ENCODE peak calls at places on chromosomes 5 and 9, in seven cellular contexts. U, B, L, T, I, Z and X are unnamed samples.

GRCh38 chr5:11683666-11684065 is 220.6 kb downstream of the CTNND2 start:
- DNase-seq in U (no peak), B (no peak), L (peak), T (no peak), I (no peak), Z (no peak), X (peak)

GRCh38 chr9:123724211-123724831 is 205.6 kb downstream of the DENND1A start:
- DNase-seq in U (no peak), B (peak), L (no peak), T (no peak), I (no peak), Z (peak), X (no peak)

GRCh38 chr5:25862276-25862675 is 1176.1 kb downstream of the CDH9 start:
- DNase-seq in U (no peak), B (no peak), L (no peak), T (no peak), I (no peak), Z (peak), X (no peak)

GRCh38 chr9:13778486-13779110 is 499.1 kb upstream of the MPDZ start:
- DNase-seq in U (no peak), B (peak), L (no peak), T (no peak), I (no peak), Z (no peak), X (no peak)

GRCh38 chr9:110141118-110141797 is 66.7 kb downstream of the C9orf152 start:
- DNase-seq in U (no peak), B (peak), L (no peak), T (peak), I (no peak), Z (peak), X (peak)

GRCh38 chr5:141960449-141961323 is 2.7 kb upstream of the PCDH12 start:
- DNase-seq in U (peak), B (peak), L (peak), T (peak), I (peak), Z (peak), X (peak)

GRCh38 chr5:116273458-116274242 is 188.8 kb downstream of the COMMD10 start:
- DNase-seq in U (no peak), B (peak), L (no peak), T (no peak), I (no peak), Z (no peak), X (no peak)

GRCh38 chr9:31730398-31730797 is 654.0 kb upstream of the ACO1 start:
- DNase-seq in U (no peak), B (no peak), L (no peak), T (no peak), I (no peak), Z (no peak), X (no peak)

GRCh38 chr5:179326176-179326997 is 18.9 kb downstream of the ADAMTS2 start:
- DNase-seq in U (peak), B (peak), L (peak), T (peak), I (no peak), Z (no peak), X (peak)

GRCh38 chr9:132849168-132849831 is 28.8 kb downstream of the AK8 start:
- DNase-seq in U (no peak), B (no peak), L (no peak), T (no peak), I (no peak), Z (no peak), X (no peak)

GRCh38 chr9:117002686-117003085 is 315.6 kb downstream of the TRIM32 start:
- DNase-seq in U (no peak), B (no peak), L (no peak), T (no peak), I (no peak), Z (no peak), X (no peak)

GRCh38 chr9:107492381-107492780 is 2.8 kb upstream of the KLF4 start:
- DNase-seq in U (no peak), B (no peak), L (no peak), T (no peak), I (no peak), Z (no peak), X (no peak)

GRCh38 chr9:113164536-113165300 is 13.9 kb downstream of the SLC31A2 start:
- DNase-seq in U (no peak), B (peak), L (no peak), T (peak), I (no peak), Z (no peak), X (no peak)

GRCh38 chr5:138536665-138537315 is 6.2 kb downstream of the ETF1 start:
- DNase-seq in U (no peak), B (no peak), L (no peak), T (no peak), I (no peak), Z (peak), X (no peak)

GRCh38 chr9:35385042-35385441 is 104.9 kb upstream of the RUSC2 start:
- DNase-seq in U (no peak), B (peak), L (no peak), T (no peak), I (no peak), Z (peak), X (no peak)

GRCh38 chr5:126680215-126680817 is 79.6 kb downstream of the PHAX start:
- DNase-seq in U (no peak), B (peak), L (no peak), T (no peak), I (no peak), Z (no peak), X (no peak)

GRCh38 chr5:9241459-9241858 is 304.4 kb downstream of the SEMA5A start:
- DNase-seq in U (no peak), B (no peak), L (no peak), T (no peak), I (no peak), Z (no peak), X (no peak)

GRCh38 chr9:136541179-136541578 is 4.7 kb downstream of the NOTCH1 start:
- DNase-seq in U (no peak), B (no peak), L (no peak), T (no peak), I (no peak), Z (no peak), X (no peak)

GRCh38 chr9:130579738-130580463 is 524 bp downstream of the FUBP3 start:
- DNase-seq in U (no peak), B (no peak), L (no peak), T (no peak), I (no peak), Z (no peak), X (no peak)

GRCh38 chr5:61030163-61030482 is 85.1 kb downstream of the NDUFAF2 start:
- DNase-seq in U (no peak), B (peak), L (no peak), T (no peak), I (no peak), Z (no peak), X (no peak)

GRCh38 chr9:108382267-108382666 is 473.5 kb downstream of the ACTL7B start:
- DNase-seq in U (no peak), B (no peak), L (no peak), T (no peak), I (no peak), Z (no peak), X (no peak)

GRCh38 chr5:77839691-77840090 is 63.6 kb upstream of the TBCA start:
- DNase-seq in U (no peak), B (no peak), L (no peak), T (no peak), I (no peak), Z (no peak), X (no peak)

GRCh38 chr5:177430146-177430951 is 3.9 kb downstream of the GRK6 start:
- DNase-seq in U (peak), B (no peak), L (no peak), T (no peak), I (no peak), Z (no peak), X (peak)

GRCh38 chr5:143594913-143595818 is 191.7 kb upstream of the NR3C1 start:
- DNase-seq in U (no peak), B (peak), L (no peak), T (no peak), I (no peak), Z (peak), X (no peak)

GRCh38 chr9:95936579-95937075 is 61.1 kb downstream of the ERCC6L2 start:
- DNase-seq in U (no peak), B (no peak), L (no peak), T (no peak), I (no peak), Z (no peak), X (no peak)

GRCh38 chr5:130032807-130033206 is 128.5 kb downstream of the CHSY3 start:
- DNase-seq in U (no peak), B (no peak), L (peak), T (no peak), I (no peak), Z (no peak), X (peak)

DNA sequence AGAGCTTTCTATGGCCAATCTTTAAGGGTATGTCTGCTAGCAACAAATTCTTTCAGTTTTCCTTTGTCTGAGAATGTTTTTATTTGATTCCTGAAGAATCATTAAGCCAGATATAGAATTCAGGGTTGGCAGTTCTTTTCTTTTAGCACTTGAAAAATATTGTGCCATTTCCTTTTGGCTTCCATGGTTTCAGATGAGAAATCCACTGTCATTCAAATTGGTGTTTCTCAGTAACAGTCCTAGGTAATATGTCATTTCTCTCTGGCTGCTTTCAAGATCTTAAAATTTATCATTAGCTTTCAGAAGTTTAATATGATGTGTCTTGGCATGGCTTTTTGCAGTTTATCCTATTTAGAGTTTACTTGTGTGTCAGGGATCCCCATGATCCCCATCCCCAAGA is 67.7 kb downstream of the TEX10 start:
- DNase-seq in U (no peak), B (no peak), L (no peak), T (no peak), I (no peak), Z (no peak), X (no peak)
- TF ChIP-seq POLR2A in U (no peak), B (no peak), L (no peak), T (no peak), I (no peak), Z (no peak), X (no peak)

GRCh38 chr9:92534199-92535159 is 1.3 kb downstream of the ECM2 start:
- DNase-seq in U (no peak), B (peak), L (no peak), T (no peak), I (no peak), Z (no peak), X (no peak)

GRCh38 chr9:92543972-92544371 is 8.2 kb upstream of the ECM2 start:
- DNase-seq in U (no peak), B (no peak), L (no peak), T (no peak), I (no peak), Z (no peak), X (no peak)

GRCh38 chr9:92535940-92536850 is at the start of gene ECM2:
- DNase-seq in U (no peak), B (peak), L (no peak), T (no peak), I (no peak), Z (no peak), X (no peak)

DNA sequence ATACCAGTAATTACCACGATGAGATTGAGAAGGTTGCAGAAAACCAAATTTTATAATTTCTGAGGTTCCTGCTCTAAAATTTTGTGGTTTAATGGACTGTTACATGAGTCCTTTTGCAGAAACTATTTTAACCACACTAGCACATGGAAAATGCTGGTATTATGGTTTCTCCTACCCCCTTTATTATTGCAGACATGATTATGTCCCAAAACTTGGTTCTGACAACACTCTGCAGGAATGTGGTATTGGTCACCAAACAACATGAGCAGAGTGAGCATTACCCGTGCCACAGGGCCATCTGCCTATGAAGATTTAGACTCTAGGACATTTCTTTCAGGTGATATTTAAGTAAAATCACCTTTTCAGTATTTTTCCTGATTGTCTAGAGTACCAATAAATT is 2.8 kb upstream of the ECM2 start:
- DNase-seq in U (no peak), B (peak), L (no peak), T (no peak), I (no peak), Z (no peak), X (no peak)
- H3K4me3 ChIP-seq in U (no peak), B (no peak), L (no peak), T (no peak), I (no peak), Z (no peak), X (no peak)

GRCh38 chr5:3509290-3509689 is 86.3 kb upstream of the IRX1 start:
- DNase-seq in U (no peak), B (no peak), L (no peak), T (no peak), I (no peak), Z (no peak), X (no peak)
- TF ChIP-seq CTCF in U (no peak), B (no peak), L (no peak), T (no peak), I (no peak), Z (no peak), X (no peak)

DNA sequence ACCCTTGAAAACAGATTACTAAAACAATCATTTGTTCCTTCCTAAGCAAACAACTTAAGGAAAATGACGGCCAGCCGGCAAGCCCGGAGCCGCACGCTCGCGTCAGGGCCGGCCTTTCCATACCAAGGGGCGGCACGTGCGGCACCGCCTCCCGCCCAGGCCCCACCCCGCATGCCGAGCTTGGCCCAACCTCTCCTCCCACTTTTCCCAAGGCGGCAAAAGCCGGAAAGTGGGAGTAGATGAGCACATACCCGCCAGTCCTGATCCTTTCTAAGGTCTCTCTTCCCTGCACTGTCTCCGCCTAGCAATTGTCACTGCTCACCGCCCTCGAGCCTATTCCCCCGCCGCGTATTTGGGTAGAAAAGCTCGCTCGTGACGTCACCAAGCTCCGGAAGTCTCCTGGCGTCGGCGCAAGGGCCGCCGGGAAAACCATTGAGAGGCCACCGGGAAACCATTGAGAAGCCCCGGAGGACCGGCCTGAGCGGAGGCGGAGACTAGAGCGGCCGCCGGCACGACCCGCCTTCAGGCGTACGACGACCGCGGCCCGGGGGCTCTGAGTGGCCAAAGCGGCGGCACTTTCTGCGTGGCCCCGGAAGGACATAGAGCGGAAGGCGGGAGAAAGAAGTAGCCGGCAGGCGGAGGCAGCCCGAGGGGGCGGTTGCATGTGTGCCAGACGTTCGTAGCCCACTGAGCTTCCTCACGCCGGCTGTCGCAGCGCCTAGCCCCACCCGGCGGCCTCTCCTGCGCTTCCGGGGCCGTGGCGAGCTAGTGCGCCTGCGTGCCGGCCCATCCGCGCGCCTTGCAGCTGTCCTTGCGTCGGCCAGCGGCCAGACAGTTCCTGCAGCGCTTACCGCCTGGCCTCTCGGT is at the start of the genes NCBP1 and TSTD2:
- DNase-seq in U (peak), B (peak), L (peak), T (peak), I (peak), Z (peak), X (peak)
- TF ChIP-seq POLR2A in U (peak), B (peak), L (peak), T (peak), I (peak), Z (peak), X (peak)